ENCODE peak calls at places on chromosomes 1 and 21, in nine cellular contexts. Y, H, W, C, N, X, I, L and J are unnamed samples.

GRCh38 chr1:24949331-24949881 is 19.3 kb upstream of the RUNX3 start:
- DNase-seq in Y (no peak), H (no peak), W (peak), C (peak), N (no peak), X (peak), I (no peak), L (no peak), J (no peak)

GRCh38 chr1:162996261-162996660 is 72.9 kb upstream of the RGS4 start:
- DNase-seq in Y (no peak), H (no peak), W (peak), C (peak), N (no peak), X (no peak), I (no peak), L (no peak), J (no peak)

GRCh38 chr1:200931776-200932175 is 37.1 kb downstream of the INAVA start:
- DNase-seq in Y (no peak), H (no peak), W (no peak), C (no peak), N (no peak), X (no peak), I (no peak), L (no peak), J (no peak)

GRCh38 chr1:67239738-67240137 is 67.9 kb upstream of the IL12RB2 start:
- DNase-seq in Y (no peak), H (no peak), W (no peak), C (no peak), N (no peak), X (no peak), I (no peak), L (no peak), J (no peak)

GRCh38 chr1:63401945-63402344 is 34.5 kb downstream of the ALG6 start:
- DNase-seq in Y (no peak), H (no peak), W (no peak), C (no peak), N (no peak), X (no peak), I (no peak), L (no peak), J (no peak)

GRCh38 chr1:8660455-8660854 is 157.0 kb downstream of the RERE start:
- DNase-seq in Y (peak), H (no peak), W (peak), C (peak), N (peak), X (peak), I (no peak), L (peak), J (no peak)

GRCh38 chr1:42658880-42659337 is 686 bp downstream of the PPIH start:
- DNase-seq in Y (no peak), H (no peak), W (peak), C (peak), N (peak), X (peak), I (peak), L (no peak), J (no peak)

GRCh38 chr1:247189981-247190798 is 18.4 kb upstream of the ZNF124 start:
- DNase-seq in Y (no peak), H (no peak), W (no peak), C (no peak), N (no peak), X (no peak), I (no peak), L (no peak), J (no peak)

GRCh38 chr1:157403203-157403602 is 149.1 kb downstream of the FCRL5 start:
- DNase-seq in Y (no peak), H (peak), W (no peak), C (no peak), N (peak), X (peak), I (peak), L (no peak), J (no peak)

GRCh38 chr1:116878804-116879477 is 30.8 kb upstream of the PTGFRN start:
- DNase-seq in Y (peak), H (peak), W (peak), C (peak), N (peak), X (peak), I (peak), L (no peak), J (no peak)

GRCh38 chr21:41611966-41612606 is 104.1 kb upstream of the TMPRSS2 start:
- DNase-seq in Y (peak), H (peak), W (peak), C (no peak), N (peak), X (peak), I (peak), L (no peak), J (no peak)
- TF ChIP-seq CTCF in Y (no peak), H (peak), W (peak), C (no peak), N (no peak), X (peak), I (no peak), L (no peak), J (no peak)

DNA sequence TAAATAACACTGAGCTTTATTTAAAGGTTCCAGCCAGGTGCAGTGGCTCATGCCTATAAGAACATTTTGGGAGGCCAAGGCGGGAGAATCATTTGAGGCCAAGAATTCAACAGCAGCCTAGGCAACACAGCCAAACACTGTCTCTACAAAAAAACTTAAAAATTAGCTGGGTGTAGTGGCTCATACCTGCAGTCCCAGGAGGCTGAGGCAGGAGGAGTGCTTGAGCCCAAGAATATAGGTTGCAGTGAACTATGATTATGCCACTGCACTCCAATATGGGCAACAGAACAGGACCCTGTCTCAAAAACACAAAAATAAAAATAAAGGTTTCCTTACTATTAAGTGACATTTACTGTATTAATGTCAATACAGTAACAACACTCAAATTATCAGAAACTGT is 2.1 kb downstream of the TAF12 start:
- DNase-seq in Y (no peak), H (peak), W (peak), C (no peak), N (no peak), X (peak), I (peak), L (no peak), J (no peak)
- TF ChIP-seq CTCF in Y (no peak), H (peak), W (peak), C (peak), N (peak), X (peak), I (peak), L (no peak), J (no peak)

GRCh38 chr1:220544901-220545303 is 17.0 kb downstream of the MARK1 start:
- DNase-seq in Y (no peak), H (peak), W (peak), C (peak), N (peak), X (peak), I (peak), L (no peak), J (no peak)
- TF ChIP-seq CTCF in Y (no peak), H (no peak), W (peak), C (peak), N (peak), X (peak), I (peak), L (no peak), J (no peak)

DNA sequence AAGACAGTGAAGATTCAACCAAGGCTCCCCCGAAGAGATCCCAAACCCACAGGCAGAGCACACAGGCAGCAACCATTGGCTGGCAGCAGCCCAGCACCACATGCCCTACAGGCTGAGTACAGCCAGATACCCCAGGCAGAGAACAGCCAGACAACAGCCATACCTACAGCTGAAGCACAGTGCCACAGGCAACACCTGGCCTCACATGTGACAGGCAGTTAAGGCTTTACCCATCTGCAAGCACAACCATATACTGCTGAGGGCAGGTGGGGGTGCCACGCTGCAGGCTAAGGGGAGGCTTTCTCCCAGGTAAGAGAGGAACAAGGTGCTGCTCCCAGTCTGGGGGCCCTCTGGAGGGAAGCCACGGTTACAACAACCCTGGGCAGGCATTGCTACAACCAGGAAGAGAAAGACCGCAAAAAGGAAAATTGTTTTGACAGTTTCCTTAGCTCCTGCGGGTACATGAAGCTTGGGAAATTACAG is 12.3 kb downstream of the CHIT1 start:
- DNase-seq in Y (no peak), H (no peak), W (no peak), C (no peak), N (peak), X (peak), I (no peak), L (no peak), J (no peak)
- TF ChIP-seq CTCF in Y (no peak), H (no peak), W (no peak), C (peak), N (peak), X (peak), I (peak), L (no peak), J (no peak)

GRCh38 chr21:38945536-38946245 is 140.0 kb downstream of the ETS2 start:
- DNase-seq in Y (no peak), H (no peak), W (no peak), C (peak), N (peak), X (no peak), I (peak), L (no peak), J (no peak)

GRCh38 chr21:38948981-38949380 is 143.3 kb downstream of the ETS2 start:
- DNase-seq in Y (no peak), H (no peak), W (no peak), C (no peak), N (no peak), X (no peak), I (no peak), L (no peak), J (no peak)

GRCh38 chr21:38948377-38948776 is 142.6 kb downstream of the ETS2 start:
- DNase-seq in Y (no peak), H (no peak), W (peak), C (no peak), N (no peak), X (peak), I (no peak), L (no peak), J (no peak)

GRCh38 chr21:38942617-38943245 is 137.0 kb downstream of the ETS2 start:
- DNase-seq in Y (no peak), H (no peak), W (no peak), C (no peak), N (no peak), X (no peak), I (no peak), L (no peak), J (no peak)

DNA sequence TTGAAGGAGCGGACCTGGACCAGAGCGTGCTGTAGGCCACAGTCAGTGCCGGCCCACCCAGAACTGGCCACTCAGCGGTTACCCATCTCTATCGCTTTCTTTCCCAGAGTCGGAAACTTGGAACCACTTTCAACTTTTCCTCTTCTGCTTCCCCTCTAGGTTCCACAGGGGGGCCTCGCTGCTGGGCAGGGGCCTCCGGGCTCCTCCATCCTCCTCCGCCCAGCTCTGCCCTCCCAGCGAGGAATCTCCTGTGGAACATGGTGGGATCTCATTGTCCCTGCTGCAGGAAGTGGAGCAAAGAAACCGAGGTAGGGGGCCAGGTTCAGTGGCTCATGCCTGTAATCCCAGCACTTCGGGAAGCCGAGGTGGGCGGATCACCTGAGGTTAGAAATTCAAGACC is 139.2 kb downstream of the ETS2 start:
- DNase-seq in Y (no peak), H (no peak), W (no peak), C (no peak), N (peak), X (no peak), I (peak), L (no peak), J (no peak)
- TF ChIP-seq CTCF in Y (no peak), H (no peak), W (no peak), C (no peak), N (peak), X (no peak), I (peak), L (no peak), J (no peak)

GRCh38 chr1:1374861-1375662 is at the start of gene AURKAIP1:
- DNase-seq in Y (peak), H (peak), W (peak), C (peak), N (peak), X (peak), I (peak), L (peak), J (peak)
- TF ChIP-seq CTCF in Y (no peak), H (peak), W (peak), C (peak), N (peak), X (peak), I (peak), L (peak), J (no peak)